ENCODE peak calls at places on chromosomes 7 and 10, in four cellular contexts. O is caudate nucleus; J is naive thymus-derived CD8-positive, alpha-beta T cell; P is Calu3. V is an unnamed sample.

GRCh38 chr10:79275431-79275851 is 71.8 kb upstream of the PPIF start:
- DNase-seq in O (peak), P (no peak), J (no peak), V (peak)

GRCh38 chr7:129072410-129073063 is 17.6 kb upstream of the TNPO3 start:
- DNase-seq in J (no peak), O (no peak), P (no peak), V (no peak)

GRCh38 chr7:152865011-152865410 is 105.5 kb downstream of the ACTR3B start:
- DNase-seq in P (no peak), O (no peak), J (no peak), V (no peak)

GRCh38 chr7:151727579-151728285 is 149.2 kb downstream of the PRKAG2 start:
- DNase-seq in O (no peak), J (no peak), P (peak), V (no peak)

GRCh38 chr7:135856356-135857144 is 107.9 kb upstream of the FAM180A start:
- DNase-seq in P (no peak), J (no peak), O (no peak), V (no peak)

GRCh38 chr10:3339531-3339950 is 167.0 kb upstream of the PITRM1 start:
- DNase-seq in J (no peak), P (no peak), O (no peak), V (no peak)

GRCh38 chr7:43454936-43455518 is 127.9 kb upstream of the STK17A start:
- DNase-seq in J (no peak), O (no peak), P (peak), V (no peak)

GRCh38 chr10:113071446-113071845 is 121.4 kb downstream of the TCF7L2 start:
- DNase-seq in P (no peak), J (no peak), O (peak), V (peak)

GRCh38 chr10:79405221-79405994 is 40.0 kb downstream of the ZCCHC24 start:
- DNase-seq in J (no peak), O (no peak), P (no peak), V (no peak)

GRCh38 chr7:120988591-120989299 is at the start of gene CPED1:
- DNase-seq in O (peak), P (peak), J (peak), V (peak)

GRCh38 chr10:29734640-29734979 is 99.8 kb upstream of the SVIL start:
- DNase-seq in J (no peak), O (no peak), P (no peak), V (no peak)

GRCh38 chr7:12926236-12926635 is 238.8 kb downstream of the ARL4A start:
- DNase-seq in O (no peak), P (no peak), J (no peak), V (no peak)

GRCh38 chr7:30285531-30286284 is 1.3 kb downstream of the ZNRF2 start:
- DNase-seq in J (peak), P (peak), O (peak), V (no peak)

GRCh38 chr7:158190756-158191155 is 396.9 kb downstream of the PTPRN2 start:
- DNase-seq in P (no peak), O (no peak), J (no peak), V (no peak)

GRCh38 chr7:2374830-2375728 is 20.5 kb downstream of the EIF3B start:
- DNase-seq in O (no peak), J (no peak), P (no peak), V (no peak)

GRCh38 chr7:156019308-156019707 is 207.0 kb upstream of the SHH start:
- DNase-seq in O (no peak), P (no peak), J (no peak), V (no peak)

GRCh38 chr7:128919881-128920789 is 9.6 kb upstream of the KCP start:
- DNase-seq in P (no peak), O (no peak), J (no peak), V (no peak)

GRCh38 chr10:112637901-112638300 is 190.9 kb downstream of the VTI1A start:
- DNase-seq in O (no peak), P (no peak), J (no peak), V (no peak)

GRCh38 chr10:20999713-21000112 is 102.6 kb upstream of the NEBL start:
- DNase-seq in J (no peak), P (no peak), O (no peak), V (no peak)

GRCh38 chr10:68348265-68348741 is 15.6 kb upstream of the PBLD start:
- DNase-seq in O (no peak), J (peak), P (peak), V (no peak)

GRCh38 chr7:41013117-41013516 is 689.8 kb downstream of the INHBA start:
- DNase-seq in J (no peak), O (no peak), P (no peak), V (no peak)

GRCh38 chr7:150444141-150444540 is 6.3 kb upstream of the GIMAP8 start:
- DNase-seq in P (no peak), J (no peak), O (no peak), V (no peak)

GRCh38 chr10:96645191-96645721 is 58.4 kb upstream of the TM9SF3 start:
- DNase-seq in P (no peak), O (no peak), J (no peak), V (no peak)

GRCh38 chr10:60570272-60570865 is 180.7 kb upstream of the ANK3 start:
- DNase-seq in J (no peak), O (no peak), P (no peak), V (peak)

GRCh38 chr10:50610364-50610763 is 13.4 kb downstream of the SGMS1 start:
- DNase-seq in P (no peak), J (no peak), O (no peak), V (peak)

GRCh38 chr10:23293145-23293724 is 51.4 kb downstream of the C10orf67 start:
- DNase-seq in J (no peak), O (peak), P (peak), V (no peak)

GRCh38 chr10:101066890-101067355 is 5.1 kb downstream of the KAZALD1 start:
- DNase-seq in O (no peak), J (no peak), P (no peak), V (no peak)

GRCh38 chr10:19904202-19904661 is 88.0 kb downstream of the PLXDC2 start:
- DNase-seq in P (no peak), O (no peak), J (no peak), V (no peak)

GRCh38 chr7:151080091-151080521 is 503 bp downstream of the FASTK start:
- DNase-seq in J (no peak), P (no peak), O (no peak), V (peak)